ENCODE peak calls at places on chromosomes 3 and 15, in nine cellular contexts. E, I, F, G, C, S, Z, K and H are unnamed samples.

GRCh38 chr15:74528876-74529275 is 12.1 kb upstream of the ARID3B start:
- DNase-seq in E (no peak), I (no peak), F (no peak), G (no peak), C (no peak), S (no peak), Z (no peak), K (no peak), H (no peak)

GRCh38 chr3:160755776-160756304 is at the start of gene PPM1L:
- DNase-seq in E (peak; percentile 25), I (peak; percentile 12), F (no peak), G (peak; percentile 74), C (peak; percentile 31), S (peak; percentile 29), Z (peak; percentile 88), K (no peak), H (peak; percentile 80)

GRCh38 chr15:88624156-88624970 is 3.2 kb downstream of the AEN start:
- DNase-seq in E (no peak), I (peak; percentile 61), F (peak; percentile 58), G (no peak), C (peak; percentile 75), S (no peak), Z (peak; percentile 70), K (no peak), H (peak; percentile 56)

GRCh38 chr3:159733194-159733860 is 255.3 kb upstream of the IL12A start:
- DNase-seq in E (peak; percentile 45), I (peak; percentile 88), F (no peak), G (no peak), C (peak; percentile 44), S (no peak), Z (no peak), K (no peak), H (no peak)

GRCh38 chr3:27596920-27597319 is 112.7 kb upstream of the SLC4A7 start:
- DNase-seq in E (peak; percentile 56), I (peak; percentile 46), F (no peak), G (no peak), C (no peak), S (no peak), Z (no peak), K (no peak), H (no peak)

GRCh38 chr3:36114353-36114752 is 266.0 kb upstream of the STAC start:
- DNase-seq in E (no peak), I (no peak), F (no peak), G (no peak), C (no peak), S (no peak), Z (no peak), K (no peak), H (no peak)

GRCh38 chr3:155550386-155550785 is 194.5 kb downstream of the PLCH1 start:
- DNase-seq in E (no peak), I (no peak), F (no peak), G (no peak), C (no peak), S (no peak), Z (no peak), K (no peak), H (no peak)

GRCh38 chr15:73295630-73296286 is 73.0 kb downstream of the HCN4 start:
- DNase-seq in E (no peak), I (peak; percentile 42), F (no peak), G (no peak), C (peak; percentile 37), S (no peak), Z (peak; percentile 71), K (no peak), H (no peak)

GRCh38 chr3:18419232-18419631 is 5.9 kb downstream of the SATB1 start:
- DNase-seq in E (no peak), I (no peak), F (no peak), G (no peak), C (no peak), S (no peak), Z (no peak), K (no peak), H (no peak)

GRCh38 chr3:134357261-134357913 is 16.9 kb downstream of the AMOTL2 start:
- DNase-seq in E (no peak), I (no peak), F (no peak), G (no peak), C (no peak), S (no peak), Z (peak; percentile 64), K (no peak), H (peak; percentile 58)

GRCh38 chr3:134357914-134358811 is 16.1 kb downstream of the AMOTL2 start:
- DNase-seq in E (peak; percentile 92), I (peak; percentile 96), F (peak; percentile 87), G (no peak), C (peak; percentile 96), S (no peak), Z (peak; percentile 75), K (peak; percentile 73), H (peak; percentile 81)

GRCh38 chr3:134355416-134355815 is 18.8 kb downstream of the AMOTL2 start:
- DNase-seq in E (no peak), I (no peak), F (no peak), G (no peak), C (no peak), S (no peak), Z (peak; percentile 57), K (no peak), H (peak; percentile 15)

GRCh38 chr3:134354612-134355275 is 19.5 kb downstream of the AMOTL2 start:
- DNase-seq in E (no peak), I (no peak), F (no peak), G (no peak), C (no peak), S (no peak), Z (peak; percentile 55), K (no peak), H (peak; percentile 54)

GRCh38 chr3:134356411-134357040 is 17.7 kb downstream of the AMOTL2 start:
- DNase-seq in E (no peak), I (no peak), F (no peak), G (no peak), C (no peak), S (no peak), Z (peak; percentile 57), K (no peak), H (peak; percentile 53)
- H3K27ac ChIP-seq in E (no peak overlapping the region), I (peak overlapping the region; percentile 95), F (no peak overlapping the region), G (no peak overlapping the region), C (peak overlapping the region; percentile 94), S (no peak overlapping the region), Z (no peak overlapping the region), K (no peak overlapping the region), H (peak overlapping the region; percentile 99)

DNA sequence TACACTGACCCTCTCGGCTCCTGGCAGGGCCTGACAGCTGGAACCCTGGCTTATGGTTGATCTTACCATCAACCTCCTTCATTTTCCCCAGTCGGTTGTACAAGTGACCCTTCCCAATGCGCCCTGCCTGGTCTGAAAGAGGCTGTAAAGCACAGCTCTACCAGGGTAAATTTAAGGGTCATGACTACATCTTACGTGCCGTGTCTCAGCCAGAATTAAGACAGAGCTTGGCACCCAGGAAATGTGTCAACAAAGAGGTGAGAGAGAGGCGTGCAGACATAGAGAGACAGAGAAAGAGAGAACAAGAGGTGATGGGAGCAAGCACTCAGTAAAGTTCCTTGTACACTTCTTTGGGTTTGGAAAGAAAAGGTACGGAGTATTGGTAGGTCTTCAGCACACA is 28.8 kb downstream of the HOMER2 start:
- DNase-seq in E (no peak), I (no peak), F (no peak), G (no peak), C (no peak), S (no peak), Z (no peak), K (no peak), H (no peak)
- H3K27ac ChIP-seq in E (no peak overlapping the region), I (no peak overlapping the region), F (no peak overlapping the region), G (no peak overlapping the region), C (no peak overlapping the region), S (no peak overlapping the region), Z (no peak overlapping the region), K (no peak overlapping the region), H (no peak overlapping the region)

GRCh38 chr15:26720546-26720945 is 52.3 kb downstream of the GABRB3 start:
- DNase-seq in E (no peak), I (no peak), F (no peak), G (no peak), C (no peak), S (no peak), Z (no peak), K (no peak), H (no peak)
- H3K27ac ChIP-seq in E (no peak overlapping the region), I (no peak overlapping the region), F (no peak overlapping the region), G (no peak overlapping the region), C (no peak overlapping the region), S (no peak overlapping the region), Z (no peak overlapping the region), K (peak overlapping the region; percentile 23), H (no peak overlapping the region)

GRCh38 chr3:136141296-136141785 is 54.8 kb downstream of the MSL2 start:
- DNase-seq in E (no peak), I (no peak), F (no peak), G (no peak), C (no peak), S (no peak), Z (no peak), K (no peak), H (no peak)
- H3K27ac ChIP-seq in E (no peak overlapping the region), I (no peak overlapping the region), F (no peak overlapping the region), G (no peak overlapping the region), C (peak overlapping the region; percentile 81), S (no peak overlapping the region), Z (no peak overlapping the region), K (no peak overlapping the region), H (peak overlapping the region; percentile 62)

DNA sequence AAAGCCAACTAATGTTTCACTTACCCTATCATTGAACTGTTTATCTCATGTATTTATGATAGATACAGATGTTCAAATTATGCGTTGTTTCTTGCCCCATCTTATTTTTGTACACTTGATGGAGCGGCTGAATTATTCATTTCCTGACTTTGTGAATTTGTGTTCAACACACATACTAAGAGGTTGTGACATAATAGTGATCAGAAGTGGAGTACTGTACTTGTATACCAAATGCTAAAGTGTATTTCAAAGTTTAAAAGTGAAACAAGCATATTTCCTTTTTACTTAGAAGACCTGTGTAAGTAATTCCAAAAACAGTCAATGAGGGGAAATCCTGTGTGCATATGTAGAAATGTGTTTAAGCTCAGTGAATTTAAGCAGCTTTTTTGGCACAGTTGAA is 1.8 kb downstream of the NFKBIZ start:
- DNase-seq in E (no peak), I (no peak), F (no peak), G (no peak), C (no peak), S (no peak), Z (no peak), K (no peak), H (no peak)
- H3K27ac ChIP-seq in E (peak overlapping the region; percentile 93), I (peak overlapping the region; percentile 32), F (peak overlapping the region; percentile 98), G (peak overlapping the region; percentile 97), C (peak overlapping the region; percentile 91), S (peak overlapping the region; percentile 96), Z (no peak overlapping the region), K (no peak overlapping the region), H (peak overlapping the region; percentile 99)

DNA sequence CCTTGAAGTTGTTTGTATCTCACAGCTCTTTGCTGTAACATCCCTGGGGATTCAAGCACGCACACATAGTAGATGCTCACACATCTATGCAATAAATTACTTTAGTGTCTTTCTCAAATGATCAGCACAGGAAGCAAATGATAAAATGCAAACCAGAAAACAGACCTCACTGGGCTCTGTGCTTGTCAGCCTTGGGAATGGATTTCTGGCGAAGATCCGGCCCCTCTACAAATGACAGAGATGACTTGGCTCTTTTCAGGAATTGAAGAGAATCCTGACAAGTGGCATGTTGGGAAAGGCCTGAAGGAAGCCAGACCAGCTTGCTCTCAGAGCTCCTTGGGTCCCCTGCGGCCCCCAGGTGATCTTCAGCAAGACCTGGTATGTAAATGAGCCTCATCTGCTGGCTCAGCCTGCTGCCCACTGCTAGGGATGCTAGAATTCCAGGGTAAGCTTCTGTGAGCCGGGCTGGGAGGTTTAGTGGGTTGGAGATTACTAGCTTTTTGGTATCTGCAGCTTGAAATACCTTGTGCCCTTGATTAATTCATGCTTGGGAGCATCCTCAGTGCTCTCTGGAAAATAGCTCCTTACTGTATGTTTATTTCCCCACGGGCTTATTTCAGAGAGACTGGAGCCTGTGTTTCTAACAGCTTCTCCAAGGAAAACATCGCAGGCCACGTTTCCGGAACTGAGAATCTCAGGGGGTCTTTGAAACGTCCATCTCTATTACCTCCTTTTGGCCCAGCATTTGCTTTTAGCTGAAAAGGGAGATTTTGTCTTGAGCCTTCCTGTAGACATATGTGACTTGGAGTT is 54.2 kb downstream of the LPP start:
- DNase-seq in E (no peak), I (no peak), F (no peak), G (no peak), C (no peak), S (no peak), Z (no peak), K (peak; percentile 77), H (no peak)
- H3K27ac ChIP-seq in E (peak overlapping the region; percentile 85), I (peak overlapping the region; percentile 92), F (no peak overlapping the region), G (no peak overlapping the region), C (peak overlapping the region; percentile 80), S (no peak overlapping the region), Z (peak overlapping the region; percentile 15), K (peak overlapping the region; percentile 55), H (peak overlapping the region; percentile 97)